ENCODE peak calls at places on chromosome X, in nine cellular contexts. E is stimulated activated CD4-positive, alpha-beta T cell treated with anti-CD3 and anti-CD28 coated beads, Interleukin-4, amount 100 ng/mL, for 1 hour; X is GM03348; I is activated T-cell treated with anti-CD3 and anti-CD28 coated beads, Interleukin-2, amount 50 U/mL, for 24 hours; O is neural progenitor cell; R is CD4-positive, alpha-beta T cell; P is H4; G is T-helper 1 cell; L is HFFc6. A is an unnamed sample.
A peak's percentile ranks its signal among the peaks of the same experiment; 100 is the strongest.

GRCh38 chrX:18574591-18574990 is 97.3 kb downstream of the RS1 start:
- DNase-seq in E (no peak), X (peak; percentile 25), I (no peak), P (peak; percentile 3), L (peak; percentile 65), R (no peak), G (no peak), O (no peak), A (no peak)

GRCh38 chrX:31459361-31459760 is 387.5 kb upstream of the FTHL17 start:
- DNase-seq in G (no peak), R (no peak), E (no peak), P (no peak), L (peak; percentile 22), I (no peak), O (no peak), X (peak; percentile 23), A (no peak)

GRCh38 chrX:70132244-70132643 is 1.0 kb upstream of the IGBP1 start:
- DNase-seq in G (peak; percentile 1), P (no peak), X (no peak), I (no peak), R (no peak), L (no peak), E (no peak), O (no peak), A (no peak)

GRCh38 chrX:39815621-39816020 is 282.1 kb downstream of the BCOR start:
- DNase-seq in G (peak; percentile 36), O (no peak), L (no peak), R (no peak), X (no peak), E (peak; percentile 8), I (peak; percentile 42), P (peak; percentile 57), A (no peak)

GRCh38 chrX:18575744-18576143 is 96.2 kb downstream of the RS1 start:
- DNase-seq in O (no peak), G (no peak), R (no peak), I (no peak), P (no peak), E (no peak), X (no peak), L (no peak), A (no peak)

GRCh38 chrX:397575-397974 is 10.9 kb upstream of the PPP2R3B start:
- DNase-seq in L (peak; percentile 94), O (peak; percentile 83), R (no peak), G (no peak), E (no peak), P (no peak), X (peak; percentile 30), I (no peak), A (no peak)

GRCh38 chrX:120316587-120317283 is 5.5 kb upstream of the TMEM255A start:
- DNase-seq in I (no peak), O (no peak), X (no peak), E (no peak), R (no peak), L (peak; percentile 33), G (no peak), P (peak; percentile 31), A (no peak)

GRCh38 chrX:97389761-97390192 is 506.1 kb downstream of the RPA4 start:
- DNase-seq in R (no peak), E (no peak), G (no peak), L (peak; percentile 57), P (peak; percentile 59), I (no peak), O (no peak), X (peak; percentile 24), A (no peak)

GRCh38 chrX:72080800-72081199 is 50.9 kb downstream of the RTL5 start:
- DNase-seq in I (no peak), G (no peak), P (no peak), O (no peak), X (no peak), E (no peak), L (no peak), R (no peak), A (no peak)

GRCh38 chrX:146056511-146057081 is 239.0 kb downstream of the SLITRK2 start:
- DNase-seq in I (no peak), L (no peak), P (no peak), G (no peak), R (no peak), E (no peak), X (no peak), O (peak; percentile 20), A (no peak)

GRCh38 chrX:76172325-76172887 is 456 bp upstream of the PBDC1 start:
- DNase-seq in I (no peak), R (no peak), P (no peak), E (no peak), X (no peak), O (peak; percentile 60), L (no peak), G (no peak), A (peak; percentile 28)

GRCh38 chrX:64204701-64205440 is 637 bp downstream of the AMER1 start:
- DNase-seq in L (no peak), G (peak; percentile 2), P (peak; percentile 15), E (peak; percentile 7), R (no peak), O (peak; percentile 44), X (peak; percentile 70), I (peak; percentile 53), A (peak; percentile 4)

GRCh38 chrX:402857-403256 is 16.1 kb upstream of the PPP2R3B start:
- DNase-seq in R (no peak), E (no peak), I (no peak), P (no peak), L (no peak), X (no peak), O (no peak), G (no peak), A (no peak)

GRCh38 chrX:156003486-156004185 is 6.1 kb downstream of the IL9R start:
- DNase-seq in I (no peak), R (no peak), O (no peak), E (no peak), P (no peak), G (no peak), L (no peak), X (no peak), A (no peak)

GRCh38 chrX:16786791-16787735 is 797 bp downstream of the TXLNG start:
- DNase-seq in O (peak; percentile 73), L (peak; percentile 0), I (peak; percentile 73), E (peak; percentile 38), G (peak; percentile 23), X (peak; percentile 31), P (no peak), R (no peak), A (peak; percentile 1)

GRCh38 chrX:112696506-112696905 is 16.8 kb upstream of the LHFPL1 start:
- DNase-seq in R (no peak), P (no peak), X (no peak), G (no peak), E (no peak), L (no peak), O (no peak), I (no peak), A (no peak)

GRCh38 chrX:22686138-22686541 is 313.6 kb upstream of the DDX53 start:
- DNase-seq in P (peak; percentile 79), R (no peak), I (no peak), G (no peak), E (no peak), O (no peak), L (peak; percentile 59), X (no peak), A (peak; percentile 42)

GRCh38 chrX:104282326-104282725 is 27.6 kb upstream of the ESX1 start:
- DNase-seq in E (no peak), L (no peak), P (no peak), X (no peak), G (no peak), R (no peak), O (no peak), I (no peak), A (no peak)

GRCh38 chrX:102976793-102977495 is 39.9 kb downstream of the RAB40AL start:
- DNase-seq in O (no peak), R (no peak), I (no peak), E (no peak), X (peak; percentile 57), G (no peak), L (peak; percentile 79), P (peak; percentile 39), A (no peak)

GRCh38 chrX:96987228-96987627 is 103.5 kb downstream of the RPA4 start:
- DNase-seq in X (peak; percentile 3), I (no peak), P (no peak), E (no peak), R (no peak), O (no peak), G (no peak), L (peak; percentile 34), A (no peak)

GRCh38 chrX:136325377-136325776 is 24.6 kb downstream of the ADGRG4 start:
- DNase-seq in X (no peak), P (no peak), G (no peak), R (no peak), I (no peak), O (no peak), E (no peak), L (no peak), A (no peak)

GRCh38 chrX:15855562-15856256 is 1.1 kb upstream of the AP1S2 start:
- DNase-seq in G (no peak), L (no peak), E (no peak), R (no peak), P (no peak), I (no peak), O (peak; percentile 29), X (no peak), A (no peak)

A was measured in NCI-H2171.